ENCODE peak calls at places on chromosomes 13 and 19, in six cellular contexts. U is OCI-M1; N is psoas muscle; P is NCI-H345; J is posterior cingulate gyrus; D is stimulated activated CD8-positive, alpha-beta memory T cell treated with anti-CD3 and anti-CD28 coated beads, Interleukin-7, amount 100 ng/mL, for 4 hours. Y is an unnamed sample.

GRCh38 chr19:53824134-53824611 is at the start of gene NLRP12:
- DNase-seq in U (peak), N (no peak), P (no peak), J (no peak), D (no peak), Y (peak)

GRCh38 chr19:16342002-16342715 is 17.5 kb downstream of the KLF2 start:
- DNase-seq in U (no peak), N (peak), P (no peak), J (peak), D (peak), Y (no peak)

GRCh38 chr19:2221918-2222317 is 14.2 kb downstream of the PLEKHJ1 start:
- DNase-seq in U (no peak), N (no peak), P (no peak), J (no peak), D (no peak), Y (no peak)

GRCh38 chr19:17424743-17425365 is 5.0 kb downstream of the MVB12A start:
- DNase-seq in U (peak), N (peak), P (no peak), J (peak), D (no peak), Y (peak)

GRCh38 chr19:2043864-2044708 is 7.0 kb downstream of the MKNK2 start:
- DNase-seq in U (no peak), N (peak), P (no peak), J (no peak), D (no peak), Y (no peak)

GRCh38 chr13:34671136-34671535 is 270.9 kb upstream of the NBEA start:
- DNase-seq in U (no peak), N (peak), P (no peak), J (no peak), D (no peak), Y (no peak)

GRCh38 chr19:531009-531752 is 379 bp upstream of the CDC34 start:
- DNase-seq in U (peak), N (peak), P (peak), J (no peak), D (peak), Y (peak)

GRCh38 chr13:20356437-20356836 is 124.3 kb upstream of the GJB6 start:
- DNase-seq in U (no peak), N (no peak), P (no peak), J (no peak), D (no peak), Y (no peak)

GRCh38 chr19:3785938-3786824 is at the start of gene MATK:
- DNase-seq in U (peak), N (no peak), P (no peak), J (no peak), D (no peak), Y (peak)

GRCh38 chr19:45442927-45443461 is 19.3 kb upstream of the ERCC1 start:
- DNase-seq in U (peak), N (peak), P (peak), J (no peak), D (no peak), Y (peak)

GRCh38 chr19:45402469-45403070 is 2.3 kb downstream of the PPP1R13L start:
- DNase-seq in U (no peak), N (no peak), P (no peak), J (no peak), D (no peak), Y (peak)

GRCh38 chr13:89375839-89376238 is 1704.7 kb downstream of the SLITRK5 start:
- DNase-seq in U (no peak), N (no peak), P (no peak), J (no peak), D (no peak), Y (no peak)

GRCh38 chr13:40786568-40786996 is 2.8 kb upstream of the SLC25A15 start:
- DNase-seq in U (no peak), N (no peak), P (no peak), J (no peak), D (no peak), Y (no peak)

GRCh38 chr13:25796474-25796873 is 255.3 kb downstream of the SHISA2 start:
- DNase-seq in U (no peak), N (no peak), P (no peak), J (no peak), D (no peak), Y (no peak)

GRCh38 chr19:4582980-4583842 is 23.7 kb upstream of the SEMA6B start:
- DNase-seq in U (no peak), N (no peak), P (no peak), J (no peak), D (no peak), Y (no peak)

GRCh38 chr13:43285891-43286602 is 262.7 kb downstream of the DNAJC15 start:
- DNase-seq in U (no peak), N (no peak), P (peak), J (no peak), D (no peak), Y (no peak)

GRCh38 chr19:51417107-51417806 is at the start of gene SIGLEC10:
- DNase-seq in U (peak), N (peak), P (no peak), J (no peak), D (no peak), Y (peak)

GRCh38 chr19:3683405-3683865 is 16.8 kb downstream of the PIP5K1C start:
- DNase-seq in U (no peak), N (no peak), P (no peak), J (no peak), D (no peak), Y (peak)

GRCh38 chr13:78572459-78572858 is 30.9 kb downstream of the POU4F1 start:
- DNase-seq in U (no peak), N (no peak), P (no peak), J (no peak), D (no peak), Y (no peak)

GRCh38 chr19:11151181-11151580 is 4.4 kb downstream of the SPC24 start:
- DNase-seq in U (no peak), N (no peak), P (no peak), J (no peak), D (no peak), Y (no peak)

GRCh38 chr13:95950103-95950502 is 103.1 kb downstream of the UGGT2 start:
- DNase-seq in U (no peak), N (no peak), P (no peak), J (no peak), D (no peak), Y (no peak)

GRCh38 chr19:3344608-3345598 is 21.5 kb upstream of the NFIC start:
- DNase-seq in U (no peak), N (no peak), P (no peak), J (no peak), D (no peak), Y (no peak)

GRCh38 chr13:114022309-114022669 is 48.4 kb upstream of the C13orf46 start:
- DNase-seq in U (no peak), N (no peak), P (no peak), J (no peak), D (no peak), Y (no peak)

GRCh38 chr13:92959790-92960189 is 266.8 kb upstream of the GPC6 start:
- DNase-seq in U (no peak), N (no peak), P (no peak), J (no peak), D (no peak), Y (no peak)

GRCh38 chr19:35703343-35703742 is 1.0 kb upstream of the ZBTB32 start:
- DNase-seq in U (no peak), N (no peak), P (peak), J (no peak), D (no peak), Y (no peak)

GRCh38 chr13:67318398-67318797 is 88.3 kb upstream of the PCDH9 start:
- DNase-seq in U (no peak), N (no peak), P (no peak), J (no peak), D (no peak), Y (no peak)

GRCh38 chr13:65631078-65631477 is 1599.1 kb downstream of the PCDH9 start:
- DNase-seq in U (no peak), N (no peak), P (no peak), J (no peak), D (no peak), Y (no peak)

GRCh38 chr13:113862766-113863510 is 938 bp downstream of the GAS6 start:
- DNase-seq in U (no peak), N (peak), P (peak), J (no peak), D (no peak), Y (peak)

GRCh38 chr13:27004866-27005265 is 166.7 kb downstream of the USP12 start:
- DNase-seq in U (no peak), N (no peak), P (no peak), J (no peak), D (no peak), Y (no peak)

GRCh38 chr13:38008636-38009035 is 139.1 kb upstream of the TRPC4 start:
- DNase-seq in U (peak), N (no peak), P (peak), J (no peak), D (no peak), Y (no peak)

GRCh38 chr19:55650602-55651230 is 2.7 kb downstream of the CCDC106 start:
- DNase-seq in U (no peak), N (no peak), P (no peak), J (no peak), D (no peak), Y (no peak)

GRCh38 chr13:67045357-67045756 is 184.8 kb downstream of the PCDH9 start:
- DNase-seq in U (no peak), N (no peak), P (no peak), J (no peak), D (no peak), Y (no peak)

GRCh38 chr19:37979547-37980082 is 72.6 kb downstream of the SIPA1L3 start:
- DNase-seq in U (no peak), N (no peak), P (peak), J (no peak), D (no peak), Y (no peak)